ENCODE peak calls at places on chromosomes 16 and 17, in ten cellular contexts. S, W, E, F, H, Y, Z, D, G and Q are unnamed samples.

GRCh38 chr16:82753821-82754220 is 127.1 kb downstream of the CDH13 start:
- DNase-seq in G (no peak), H (no peak), W (no peak), Z (no peak), D (no peak), Y (peak), F (no peak), S (no peak), E (no peak), Q (no peak)

GRCh38 chr16:4501071-4501478 is 24.9 kb downstream of the HMOX2 start:
- DNase-seq in Z (no peak), D (no peak), H (peak), E (no peak), F (no peak), Y (peak), W (no peak), G (no peak), S (no peak), Q (peak)

GRCh38 chr17:82134101-82134500 is 36.1 kb upstream of the FASN start:
- DNase-seq in S (peak), F (no peak), H (peak), W (no peak), Z (no peak), G (peak), D (no peak), Y (no peak), E (no peak), Q (peak)

GRCh38 chr17:81456091-81456490 is 56.5 kb downstream of the ACTG1 start:
- DNase-seq in S (no peak), F (no peak), D (no peak), G (no peak), Y (no peak), W (no peak), Z (no peak), H (no peak), E (no peak), Q (peak)

GRCh38 chr16:56029026-56029425 is 153.9 kb upstream of the CES5A start:
- DNase-seq in S (no peak), Y (no peak), D (no peak), F (no peak), W (no peak), H (no peak), Z (no peak), G (no peak), E (no peak), Q (no peak)

GRCh38 chr16:54540525-54541180 is 254.1 kb upstream of the IRX3 start:
- DNase-seq in D (no peak), F (no peak), S (no peak), Z (no peak), G (no peak), H (peak), Y (no peak), W (no peak), E (no peak), Q (peak)

GRCh38 chr16:29961127-29961478 is 776 bp upstream of the TMEM219 start:
- DNase-seq in Z (no peak), Y (no peak), G (no peak), W (no peak), S (no peak), E (no peak), D (no peak), H (no peak), F (no peak), Q (no peak)

GRCh38 chr17:54813896-54814295 is 86.8 kb upstream of the TOM1L1 start:
- DNase-seq in S (no peak), H (no peak), F (no peak), W (no peak), Y (no peak), E (no peak), Z (no peak), D (no peak), G (no peak), Q (no peak)

GRCh38 chr17:17448076-17448475 is 28.7 kb upstream of the MED9 start:
- DNase-seq in F (no peak), H (no peak), W (no peak), E (no peak), Y (no peak), G (no peak), Z (no peak), S (no peak), D (no peak), Q (no peak)

GRCh38 chr17:17446666-17447155 is 30.1 kb upstream of the MED9 start:
- DNase-seq in E (no peak), Z (no peak), G (no peak), D (no peak), S (no peak), F (no peak), W (no peak), Y (no peak), H (no peak), Q (no peak)

GRCh38 chr17:17445925-17446665 is 30.7 kb upstream of the MED9 start:
- DNase-seq in S (peak), G (peak), E (peak), D (no peak), Z (no peak), F (peak), H (peak), W (no peak), Y (peak), Q (peak)

GRCh38 chr17:17448723-17449122 is 28.1 kb upstream of the MED9 start:
- DNase-seq in W (no peak), S (no peak), F (no peak), H (no peak), G (no peak), Y (no peak), D (no peak), E (no peak), Z (no peak), Q (no peak)

DNA sequence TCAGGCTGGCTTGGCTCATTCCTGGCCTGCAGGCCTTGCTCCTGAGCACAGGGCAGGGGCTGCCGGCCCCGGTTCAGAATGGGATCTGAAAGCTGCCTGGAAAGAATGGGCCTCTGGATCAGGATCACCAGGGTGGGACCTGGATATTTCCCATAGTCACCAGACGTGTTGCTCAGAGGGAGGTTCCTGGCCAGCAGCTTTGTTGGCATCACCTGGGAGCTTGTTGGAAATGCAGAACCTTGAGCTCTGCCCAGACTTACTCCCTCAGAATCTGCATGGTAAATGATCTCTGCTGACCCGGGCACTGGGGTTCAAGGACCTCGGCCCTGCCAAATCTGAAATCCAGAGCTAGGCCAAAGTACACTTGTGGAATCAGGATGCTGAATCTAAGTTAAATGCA is 29.5 kb upstream of the MED9 start:
- DNase-seq in G (no peak), H (no peak), F (peak), E (no peak), Y (no peak), Z (no peak), S (no peak), W (no peak), D (no peak), Q (no peak)
- TF ChIP-seq POLR2A in G (no peak), H (no peak), F (no peak), E (no peak), Y (no peak), Z (no peak), S (no peak), W (no peak), D (no peak), Q (no peak)

DNA sequence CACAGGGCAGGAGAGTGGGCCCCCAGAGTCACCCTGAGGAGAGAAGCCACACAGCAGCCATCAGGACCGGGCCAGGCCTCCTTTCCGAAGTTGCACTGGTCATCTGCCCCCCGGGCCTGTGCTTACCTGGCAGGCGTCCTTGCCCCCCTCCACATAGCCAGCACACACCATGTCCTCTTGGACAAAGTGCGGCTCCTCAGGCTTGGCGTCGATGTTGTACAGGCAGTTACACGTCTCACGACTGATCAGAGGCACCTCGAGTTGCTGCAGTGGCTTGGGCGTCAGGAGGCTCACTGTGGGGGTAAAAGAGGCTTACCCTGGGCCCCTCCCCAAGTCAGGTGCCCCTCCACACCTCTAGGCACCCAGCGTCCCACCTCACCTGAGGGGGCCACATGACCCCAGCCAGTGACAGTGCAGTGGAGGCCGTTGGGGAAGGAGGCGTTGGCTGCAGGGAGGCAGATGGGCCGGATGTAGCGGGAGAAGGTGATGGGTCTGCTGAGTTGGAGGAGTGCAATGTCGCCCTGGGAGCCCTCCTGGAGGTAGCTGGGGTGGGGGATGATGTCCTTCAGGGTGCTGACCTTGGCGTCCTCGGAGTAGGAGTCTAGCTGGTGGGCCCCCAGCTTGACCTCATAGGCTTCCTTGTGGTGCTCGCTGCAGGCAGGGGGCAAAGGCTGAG is 3.1 kb downstream of the PRSS8 start:
- DNase-seq in D (no peak), G (no peak), Y (no peak), W (no peak), E (no peak), F (no peak), Z (no peak), S (no peak), H (no peak), Q (no peak)
- TF ChIP-seq POLR2A in D (no peak), G (no peak), Y (no peak), W (no peak), E (no peak), F (no peak), Z (no peak), S (no peak), H (no peak), Q (no peak)

GRCh38 chr17:7239091-7240027 is at the start of gene PHF23:
- DNase-seq in E (peak), Y (peak), W (peak), S (peak), F (peak), Z (peak), D (peak), G (peak), H (peak), Q (peak)

GRCh38 chr17:7242717-7243576 is 698 bp upstream of the GABARAP start:
- DNase-seq in Y (peak), F (peak), H (peak), E (peak), D (peak), G (peak), W (peak), S (peak), Z (peak), Q (peak)

GRCh38 chr17:7240375-7240774 is 1.1 kb upstream of the PHF23 start:
- DNase-seq in E (no peak), Y (no peak), G (no peak), W (no peak), Z (no peak), F (no peak), D (no peak), S (no peak), H (no peak), Q (no peak)

GRCh38 chr17:7241047-7241733 is 1.1 kb downstream of the GABARAP start:
- DNase-seq in F (no peak), W (no peak), Z (no peak), Y (no peak), H (no peak), G (no peak), D (no peak), S (no peak), E (no peak), Q (no peak)

DNA sequence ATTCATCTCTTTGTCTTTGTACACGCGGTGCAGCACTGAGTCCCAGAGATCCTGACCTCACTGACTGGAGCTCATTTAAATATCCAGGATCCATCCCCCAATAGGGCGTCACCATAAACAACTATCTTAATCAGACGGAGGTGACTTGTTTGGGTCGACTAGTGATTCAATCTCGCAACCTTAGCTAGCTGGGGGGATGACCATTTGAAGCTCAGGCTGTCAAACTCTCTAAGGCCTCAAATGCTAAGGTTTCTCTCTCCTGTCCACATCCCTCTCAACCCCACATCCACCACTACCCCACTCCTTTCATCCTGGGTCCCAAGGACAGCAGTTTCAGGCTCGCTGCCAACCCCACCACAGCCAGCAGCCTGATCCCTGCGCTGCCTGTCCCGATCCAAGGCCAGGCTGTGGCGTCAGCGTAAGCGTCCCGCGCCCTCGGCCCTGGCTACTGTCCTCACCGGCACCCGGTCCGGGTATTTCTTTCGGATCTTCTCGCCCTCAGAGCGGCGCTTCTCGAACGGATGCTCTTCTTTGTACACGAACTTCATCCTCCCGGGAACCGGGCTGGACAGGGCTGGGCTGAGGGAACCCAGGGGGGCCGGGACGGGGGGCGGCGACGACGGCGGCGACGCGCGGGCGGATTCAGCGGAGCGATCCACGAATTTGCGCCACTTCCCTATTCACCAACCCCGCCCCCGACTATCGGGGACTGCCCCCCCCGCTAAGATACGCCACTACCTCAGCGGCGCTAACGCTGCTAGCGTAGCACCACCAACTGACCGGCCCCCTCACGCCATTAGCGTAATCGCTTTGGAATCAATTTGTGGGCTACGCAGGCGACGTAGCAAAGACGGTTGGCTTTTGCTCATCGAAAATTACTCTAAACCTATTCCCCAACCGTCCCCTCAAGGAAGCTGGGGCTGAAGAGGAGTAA is at the start of gene GABARAP:
- DNase-seq in W (peak), F (peak), Z (peak), E (no peak), G (peak), S (peak), Y (peak), H (peak), D (peak), Q (peak)
- TF ChIP-seq POLR2A in W (no peak), F (no peak), Z (peak), E (peak), G (peak), S (peak), Y (peak), H (no peak), D (peak), Q (peak)

GRCh38 chr17:58692239-58693055 is at the start of gene RAD51C:
- DNase-seq in G (peak), Y (peak), D (peak), W (peak), Z (peak), F (peak), E (peak), H (peak), S (peak), Q (peak)
- TF ChIP-seq POLR2A in G (peak), Y (peak), D (peak), W (no peak), Z (peak), F (peak), E (peak), H (no peak), S (peak), Q (no peak)